ENCODE peak calls at places on chromosomes 2 and 18, in nine cellular contexts. B, J, H, V, A, E, P, M and U are unnamed samples.

GRCh38 chr2:226623587-226624368 is 175.8 kb downstream of the IRS1 start:
- DNase-seq in B (no peak), J (no peak), H (no peak), V (no peak), A (no peak), E (no peak), P (no peak), M (no peak), U (no peak)

GRCh38 chr2:190481339-190481738 is 53.2 kb downstream of the NEMP2 start:
- DNase-seq in B (no peak), J (no peak), H (no peak), V (no peak), A (no peak), E (no peak), P (no peak), M (no peak), U (no peak)

GRCh38 chr18:59210311-59210710 is 9.6 kb upstream of the GRP start:
- DNase-seq in B (no peak), J (no peak), H (no peak), V (no peak), A (no peak), E (no peak), P (no peak), M (no peak), U (no peak)

GRCh38 chr2:219254590-219255219 is 987 bp upstream of the TUBA4A start:
- DNase-seq in B (no peak), J (no peak), H (peak), V (no peak), A (peak), E (no peak), P (peak), M (no peak), U (peak)

GRCh38 chr2:27049422-27050280 is 1.8 kb upstream of the AGBL5 start:
- DNase-seq in B (no peak), J (peak), H (peak), V (peak), A (peak), E (no peak), P (peak), M (no peak), U (peak)

GRCh38 chr2:122999258-122999657 is 1025.8 kb upstream of the CNTNAP5 start:
- DNase-seq in B (no peak), J (no peak), H (no peak), V (no peak), A (no peak), E (no peak), P (no peak), M (no peak), U (no peak)

GRCh38 chr2:221671515-221671914 is 99.4 kb upstream of the EPHA4 start:
- DNase-seq in B (no peak), J (no peak), H (no peak), V (no peak), A (no peak), E (no peak), P (no peak), M (no peak), U (no peak)

GRCh38 chr18:44732604-44733003 is 51.9 kb downstream of the SETBP1 start:
- DNase-seq in B (no peak), J (no peak), H (no peak), V (no peak), A (no peak), E (no peak), P (no peak), M (no peak), U (no peak)

GRCh38 chr2:227862227-227862740 is 9.1 kb upstream of the DAW1 start:
- DNase-seq in B (no peak), J (peak), H (peak), V (no peak), A (no peak), E (no peak), P (peak), M (peak), U (peak)

GRCh38 chr2:52145005-52145404 is 1113.1 kb upstream of the NRXN1 start:
- DNase-seq in B (no peak), J (no peak), H (no peak), V (no peak), A (no peak), E (no peak), P (no peak), M (no peak), U (no peak)

GRCh38 chr2:101983486-101983885 is 8.3 kb upstream of the IL1R2 start:
- DNase-seq in B (no peak), J (no peak), H (no peak), V (no peak), A (no peak), E (no peak), P (no peak), M (peak), U (no peak)

GRCh38 chr2:190755796-190756415 is 107.0 kb downstream of the NAB1 start:
- DNase-seq in B (no peak), J (no peak), H (no peak), V (no peak), A (no peak), E (no peak), P (no peak), M (no peak), U (no peak)

GRCh38 chr2:227817940-227818568 is 4.4 kb downstream of the CCL20 start:
- DNase-seq in B (peak), J (no peak), H (no peak), V (peak), A (no peak), E (peak), P (no peak), M (peak), U (peak)

GRCh38 chr2:149422337-149422990 is 92.1 kb downstream of the LYPD6 start:
- DNase-seq in B (no peak), J (no peak), H (no peak), V (no peak), A (no peak), E (no peak), P (no peak), M (peak), U (no peak)

GRCh38 chr18:73893879-73894278 is 253.8 kb downstream of the FBXO15 start:
- DNase-seq in B (no peak), J (no peak), H (no peak), V (no peak), A (no peak), E (no peak), P (no peak), M (no peak), U (peak)

GRCh38 chr2:222920657-222921186 is 59.9 kb downstream of the ACSL3 start:
- DNase-seq in B (no peak), J (no peak), H (no peak), V (no peak), A (no peak), E (no peak), P (no peak), M (no peak), U (no peak)

GRCh38 chr2:219025637-219026585 is 15.4 kb downstream of the CFAP65 start:
- DNase-seq in B (no peak), J (no peak), H (no peak), V (peak), A (no peak), E (no peak), P (no peak), M (no peak), U (no peak)

GRCh38 chr2:88443353-88443938 is 9.0 kb downstream of the FOXI3 start:
- DNase-seq in B (no peak), J (no peak), H (no peak), V (no peak), A (no peak), E (no peak), P (no peak), M (no peak), U (no peak)

GRCh38 chr2:241636983-241637232 is at the start of gene THAP4:
- DNase-seq in B (no peak), J (peak), H (no peak), V (peak), A (no peak), E (peak), P (peak), M (peak), U (no peak)

GRCh38 chr2:99636432-99637034 is 146.7 kb upstream of the REV1 start:
- DNase-seq in B (no peak), J (peak), H (peak), V (peak), A (no peak), E (peak), P (no peak), M (peak), U (no peak)

GRCh38 chr18:63207154-63207790 is 112.3 kb downstream of the BCL2 start:
- DNase-seq in B (no peak), J (no peak), H (peak), V (no peak), A (no peak), E (no peak), P (peak), M (no peak), U (peak)

GRCh38 chr2:160220545-160221009 is 20.5 kb upstream of the ITGB6 start:
- DNase-seq in B (no peak), J (no peak), H (no peak), V (no peak), A (no peak), E (no peak), P (no peak), M (peak), U (peak)

GRCh38 chr2:31032475-31032874 is 105.8 kb downstream of the GALNT14 start:
- DNase-seq in B (no peak), J (no peak), H (no peak), V (no peak), A (no peak), E (no peak), P (no peak), M (no peak), U (no peak)

GRCh38 chr2:117832905-117833613 is 18.6 kb downstream of the DDX18 start:
- DNase-seq in B (no peak), J (peak), H (no peak), V (no peak), A (no peak), E (no peak), P (no peak), M (peak), U (peak)

GRCh38 chr2:128603411-128603924 is 284.8 kb upstream of the HS6ST1 start:
- DNase-seq in B (no peak), J (no peak), H (no peak), V (peak), A (peak), E (peak), P (no peak), M (no peak), U (no peak)

GRCh38 chr18:66497351-66497750 is 106.5 kb downstream of the CDH19 start:
- DNase-seq in B (no peak), J (no peak), H (no peak), V (no peak), A (no peak), E (no peak), P (no peak), M (no peak), U (no peak)

GRCh38 chr2:69340101-69340775 is 46.8 kb downstream of the GFPT1 start:
- DNase-seq in B (no peak), J (no peak), H (no peak), V (no peak), A (no peak), E (no peak), P (no peak), M (peak), U (no peak)

GRCh38 chr2:215601990-215602721 is 166.3 kb upstream of the FN1 start:
- DNase-seq in B (no peak), J (no peak), H (no peak), V (no peak), A (no peak), E (no peak), P (no peak), M (peak), U (no peak)

GRCh38 chr2:30932850-30933249 is 125.6 kb upstream of the CAPN13 start:
- DNase-seq in B (no peak), J (no peak), H (no peak), V (no peak), A (no peak), E (no peak), P (no peak), M (no peak), U (peak)

GRCh38 chr18:67636597-67637385 is 120.3 kb upstream of the DSEL start:
- DNase-seq in B (no peak), J (no peak), H (no peak), V (no peak), A (no peak), E (no peak), P (no peak), M (no peak), U (no peak)

GRCh38 chr18:28457784-28458183 is 280.9 kb upstream of the CDH2 start:
- DNase-seq in B (no peak), J (no peak), H (no peak), V (no peak), A (no peak), E (no peak), P (no peak), M (no peak), U (no peak)

GRCh38 chr2:140539506-140539905 is 1591.3 kb downstream of the LRP1B start:
- DNase-seq in B (no peak), J (no peak), H (no peak), V (no peak), A (no peak), E (no peak), P (no peak), M (no peak), U (no peak)

GRCh38 chr2:239495175-239495574 is 94.4 kb upstream of the HDAC4 start:
- DNase-seq in B (no peak), J (no peak), H (no peak), V (no peak), A (no peak), E (no peak), P (no peak), M (no peak), U (no peak)

GRCh38 chr18:58438161-58438983 is 190.5 kb downstream of the ALPK2 start:
- DNase-seq in B (no peak), J (no peak), H (peak), V (no peak), A (no peak), E (no peak), P (peak), M (peak), U (peak)

GRCh38 chr2:41698787-41699422 is 348.9 kb upstream of the PKDCC start:
- DNase-seq in B (no peak), J (peak), H (peak), V (no peak), A (no peak), E (peak), P (peak), M (peak), U (peak)

GRCh38 chr18:25826823-25827617 is 263.4 kb downstream of the SS18 start:
- DNase-seq in B (no peak), J (no peak), H (no peak), V (no peak), A (no peak), E (no peak), P (no peak), M (no peak), U (no peak)

GRCh38 chr2:238261718-238262375 is 22.0 kb upstream of the HES6 start:
- DNase-seq in B (no peak), J (no peak), H (no peak), V (no peak), A (no peak), E (no peak), P (no peak), M (no peak), U (no peak)

GRCh38 chr18:23237524-23238151 is 102.4 kb downstream of the CABLES1 start:
- DNase-seq in B (peak), J (no peak), H (peak), V (peak), A (peak), E (peak), P (peak), M (peak), U (peak)

GRCh38 chr2:120237491-120237902 is 14.3 kb upstream of the TMEM185B start:
- DNase-seq in B (no peak), J (no peak), H (no peak), V (peak), A (no peak), E (no peak), P (no peak), M (peak), U (no peak)

DNA sequence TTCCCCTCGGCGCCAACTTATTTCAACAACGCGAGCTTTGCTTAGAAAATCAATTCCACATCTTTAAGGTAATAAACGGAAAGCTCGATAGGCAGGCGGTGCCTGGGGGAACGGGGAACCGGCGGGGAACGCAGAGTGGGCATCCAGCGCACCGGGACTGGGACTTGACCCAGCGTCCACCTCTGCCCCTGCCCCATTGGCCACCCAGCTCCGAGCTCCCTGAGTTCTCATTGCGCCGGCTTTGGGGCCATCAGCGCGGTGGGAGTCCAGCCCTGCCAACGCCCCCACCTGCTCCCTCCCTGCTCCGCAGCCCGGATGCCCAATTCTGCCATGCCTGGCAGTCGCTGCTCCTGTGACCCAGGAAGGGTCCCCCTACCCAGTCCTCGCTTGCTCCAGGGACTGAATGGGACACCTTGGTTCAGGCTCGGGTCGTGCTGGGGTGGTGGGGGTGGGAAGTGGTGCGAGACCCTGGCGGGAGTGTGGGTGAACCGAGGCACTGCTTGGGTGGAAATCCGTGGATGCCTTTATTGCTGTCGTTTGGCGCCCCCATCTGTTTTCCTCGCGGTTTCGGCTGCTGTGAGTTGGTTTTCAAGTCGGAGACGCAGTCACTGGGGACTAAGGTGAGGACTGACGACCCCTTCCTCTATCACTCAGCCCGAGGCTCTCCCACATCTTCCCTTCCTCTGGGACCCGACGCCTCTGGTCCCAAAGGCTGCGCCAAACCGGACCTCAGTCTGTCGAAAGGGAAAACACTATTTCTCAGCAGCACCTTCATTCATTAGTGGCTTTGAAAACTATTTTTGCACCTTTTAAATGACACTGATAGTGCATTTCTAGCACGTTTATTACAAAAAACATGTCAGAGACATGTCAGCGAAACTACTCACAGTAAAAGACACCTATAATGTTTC is 2.4 kb upstream of the EVX2 start:
- DNase-seq in B (no peak), J (peak), H (no peak), V (no peak), A (peak), E (no peak), P (no peak), M (peak), U (no peak)
- TF ChIP-seq CTCF in B (peak), J (peak), H (peak), V (no peak), A (no peak), E (peak), P (peak), M (peak), U (peak)

DNA sequence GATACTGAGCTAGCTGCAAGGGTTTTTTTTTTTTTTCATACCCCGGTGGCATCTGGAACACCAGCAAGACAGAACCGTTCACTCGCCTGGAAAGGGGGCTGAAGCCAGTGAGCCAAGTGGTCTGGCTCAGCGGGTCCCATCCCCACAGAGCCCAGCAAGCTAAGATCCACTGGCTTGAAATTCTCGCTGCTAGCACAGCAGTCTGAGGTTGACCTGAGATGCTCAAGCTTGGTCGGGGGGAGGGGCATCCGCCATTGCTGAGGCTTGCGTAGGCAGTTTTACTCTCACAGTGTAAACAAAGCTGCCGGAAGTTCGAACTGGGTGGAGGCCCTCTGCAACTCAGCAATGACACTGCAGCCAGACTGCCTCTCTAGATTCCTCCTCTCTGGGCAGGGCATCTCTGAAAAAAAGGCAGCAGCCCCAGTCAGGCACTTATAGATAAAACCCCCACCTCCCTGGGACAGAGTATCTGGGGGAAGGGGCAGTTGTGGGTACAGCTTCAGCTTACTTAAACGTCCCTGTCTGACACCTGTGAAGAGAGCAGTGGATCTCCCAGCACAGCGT is 5.1 kb upstream of the MIB1 start:
- DNase-seq in B (no peak), J (peak), H (no peak), V (peak), A (no peak), E (peak), P (no peak), M (peak), U (peak)
- TF ChIP-seq CTCF in B (no peak), J (no peak), H (no peak), V (no peak), A (no peak), E (no peak), P (no peak), M (no peak), U (no peak)

DNA sequence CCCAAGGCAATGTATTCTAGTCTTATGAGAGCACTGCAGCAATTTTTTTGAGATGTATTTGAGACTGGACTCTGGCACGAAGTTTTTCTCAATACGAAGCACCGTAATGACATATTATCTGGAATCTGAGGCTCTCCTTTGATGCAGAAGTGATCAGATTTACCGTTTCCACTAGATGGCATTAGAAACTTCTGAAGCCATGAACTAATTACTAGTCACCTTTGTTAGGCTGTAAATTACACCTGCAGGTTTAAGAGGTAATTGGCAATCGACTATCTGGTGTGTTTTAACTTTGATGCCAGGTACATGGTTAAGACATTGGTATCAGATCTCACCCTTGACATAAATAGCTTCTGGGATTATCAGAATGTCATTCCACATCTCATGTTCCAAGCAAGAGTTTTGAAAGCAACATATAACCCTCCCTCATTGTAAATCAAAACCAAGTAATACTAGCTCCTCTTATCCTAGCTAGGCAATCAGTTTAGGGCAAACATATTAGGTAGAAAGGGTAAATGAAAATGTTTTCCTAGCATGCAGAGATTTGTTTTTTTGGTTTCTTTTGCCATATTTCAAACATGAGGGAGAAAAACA is 254.6 kb upstream of the SPRED2 start:
- DNase-seq in B (no peak), J (no peak), H (peak), V (no peak), A (no peak), E (no peak), P (no peak), M (no peak), U (no peak)
- TF ChIP-seq CTCF in B (no peak), J (no peak), H (peak), V (no peak), A (no peak), E (no peak), P (no peak), M (no peak), U (no peak)

DNA sequence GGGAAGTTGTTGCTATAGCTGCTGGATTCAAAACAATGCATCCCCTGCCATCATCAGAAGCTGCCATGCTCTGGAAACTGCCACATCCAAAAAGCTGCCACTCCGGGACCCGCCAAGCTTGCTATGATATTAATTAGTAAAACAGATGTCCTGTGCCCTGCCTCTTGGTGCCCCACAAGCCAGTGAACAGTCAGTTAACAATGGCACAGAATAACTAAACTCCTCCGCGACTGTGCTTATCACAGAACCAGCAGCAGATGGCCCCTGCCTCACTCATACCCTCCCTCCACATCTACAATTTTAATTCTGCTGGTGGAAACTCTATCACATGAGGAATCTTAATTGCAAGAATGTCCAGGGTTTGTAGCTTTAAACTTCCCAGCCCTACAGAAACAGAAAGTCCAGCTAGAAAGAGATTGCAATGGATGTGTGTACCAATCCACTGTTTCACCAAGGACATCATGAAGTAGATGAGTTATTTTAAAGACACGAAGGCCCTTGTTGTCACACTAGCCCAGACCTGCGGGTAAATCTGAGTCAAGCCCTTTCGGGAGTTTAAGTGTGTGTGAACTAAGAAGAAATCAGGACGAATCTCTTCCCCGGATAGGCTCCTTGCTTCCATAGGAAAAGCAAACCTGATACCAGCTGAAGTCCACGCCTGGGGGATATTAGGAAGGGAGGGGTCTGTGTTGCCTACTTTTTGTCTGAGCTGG is 7.4 kb upstream of the ACYP2 start:
- DNase-seq in B (no peak), J (no peak), H (no peak), V (no peak), A (no peak), E (no peak), P (no peak), M (no peak), U (no peak)
- TF ChIP-seq CTCF in B (no peak), J (no peak), H (peak), V (no peak), A (no peak), E (no peak), P (no peak), M (no peak), U (no peak)